ENCODE peak calls at places on chromosome 15, in five cellular contexts. K, N, S, D and H are unnamed samples.

GRCh38 chr15:92807971-92808571 is 92.1 kb upstream of the CHD2 start:
- DNase-seq in S (no peak), K (no peak), D (no peak), N (peak), H (no peak)

GRCh38 chr15:70617076-70617910 is 146.1 kb downstream of the UACA start:
- DNase-seq in K (no peak), D (no peak), S (no peak), N (no peak), H (no peak)

GRCh38 chr15:62301993-62302665 is 137.0 kb upstream of the C2CD4B start:
- DNase-seq in S (no peak), N (no peak), D (no peak), K (no peak), H (no peak)

GRCh38 chr15:67176195-67176971 is 78.1 kb downstream of the AAGAB start:
- DNase-seq in N (peak), K (no peak), S (no peak), D (no peak), H (no peak)

GRCh38 chr15:27608248-27608647 is 490.9 kb downstream of the OCA2 start:
- DNase-seq in K (no peak), S (no peak), D (no peak), N (no peak), H (no peak)

GRCh38 chr15:67812232-67812631 is 13.1 kb upstream of the SKOR1 start:
- DNase-seq in D (no peak), N (no peak), S (no peak), K (no peak), H (peak)

GRCh38 chr15:96359772-96360498 is 29.4 kb downstream of the NR2F2 start:
- DNase-seq in S (no peak), K (no peak), N (peak), D (no peak), H (no peak)

GRCh38 chr15:62270216-62270921 is 105.3 kb upstream of the C2CD4B start:
- DNase-seq in D (no peak), N (no peak), K (no peak), S (no peak), H (peak)

DNA sequence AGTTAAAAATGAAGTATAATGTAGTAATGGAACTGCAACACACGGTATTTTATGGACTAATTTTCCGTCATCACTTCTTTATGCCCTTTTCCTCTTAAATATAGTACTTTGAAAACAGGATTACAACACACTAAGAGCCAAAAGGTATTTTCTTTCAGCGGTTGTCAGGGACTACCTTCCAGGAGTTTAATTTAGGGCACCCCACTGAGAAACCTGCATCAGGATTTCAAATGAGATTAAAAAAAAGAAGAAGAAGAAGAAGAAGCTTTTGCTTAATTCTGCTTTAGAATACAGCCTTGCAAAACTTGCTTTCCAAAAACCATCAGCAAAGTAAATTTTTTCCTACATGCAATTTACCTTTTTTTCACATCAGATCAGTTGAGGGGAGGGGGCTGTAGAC is 55.1 kb downstream of the MEIS2 start:
- DNase-seq in N (no peak), S (no peak), D (no peak), K (no peak), H (no peak)
- H3K27ac ChIP-seq in N (no peak), S (no peak), D (no peak), K (no peak), H (no peak)

GRCh38 chr15:29259233-29259632 is 10.4 kb downstream of the NSMCE3 start:
- DNase-seq in D (no peak), S (no peak), N (no peak), K (no peak), H (no peak)
- TF ChIP-seq CTCF in D (no peak), S (no peak), N (no peak), K (no peak), H (no peak)

DNA sequence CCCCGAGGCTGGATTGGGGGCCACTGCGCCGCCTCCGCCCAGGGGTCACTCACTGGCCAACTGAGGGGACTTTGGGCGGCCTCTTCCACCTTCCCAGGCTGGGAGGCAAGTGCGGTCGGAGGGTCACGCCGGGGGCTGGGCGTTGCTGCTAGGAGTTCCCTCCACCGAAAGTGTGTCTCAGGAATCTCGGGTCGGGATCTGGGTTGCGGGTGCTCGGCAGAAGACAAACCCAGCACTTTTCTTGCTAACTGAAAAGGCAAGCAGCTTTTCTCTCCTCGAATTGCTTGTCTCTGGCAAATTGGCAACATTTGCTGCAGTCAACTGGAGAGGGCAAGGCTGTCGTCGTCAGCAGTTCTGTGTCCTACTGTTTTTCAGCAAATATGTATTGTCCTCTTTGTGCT is 376 bp upstream of the SLC30A4 start:
- DNase-seq in N (no peak), K (no peak), S (peak), D (peak), H (peak)
- H3K4me3 ChIP-seq in N (peak), K (peak), S (peak), D (peak), H (peak)

GRCh38 chr15:42954291-42954690 is 33.7 kb upstream of the TTBK2 start:
- DNase-seq in D (no peak), K (no peak), N (no peak), S (no peak), H (no peak)

GRCh38 chr15:42955518-42955917 is 34.9 kb upstream of the TTBK2 start:
- DNase-seq in S (peak), K (no peak), D (no peak), N (no peak), H (no peak)
- H3K27ac ChIP-seq in S (peak), K (no peak), D (no peak), N (no peak), H (no peak)

DNA sequence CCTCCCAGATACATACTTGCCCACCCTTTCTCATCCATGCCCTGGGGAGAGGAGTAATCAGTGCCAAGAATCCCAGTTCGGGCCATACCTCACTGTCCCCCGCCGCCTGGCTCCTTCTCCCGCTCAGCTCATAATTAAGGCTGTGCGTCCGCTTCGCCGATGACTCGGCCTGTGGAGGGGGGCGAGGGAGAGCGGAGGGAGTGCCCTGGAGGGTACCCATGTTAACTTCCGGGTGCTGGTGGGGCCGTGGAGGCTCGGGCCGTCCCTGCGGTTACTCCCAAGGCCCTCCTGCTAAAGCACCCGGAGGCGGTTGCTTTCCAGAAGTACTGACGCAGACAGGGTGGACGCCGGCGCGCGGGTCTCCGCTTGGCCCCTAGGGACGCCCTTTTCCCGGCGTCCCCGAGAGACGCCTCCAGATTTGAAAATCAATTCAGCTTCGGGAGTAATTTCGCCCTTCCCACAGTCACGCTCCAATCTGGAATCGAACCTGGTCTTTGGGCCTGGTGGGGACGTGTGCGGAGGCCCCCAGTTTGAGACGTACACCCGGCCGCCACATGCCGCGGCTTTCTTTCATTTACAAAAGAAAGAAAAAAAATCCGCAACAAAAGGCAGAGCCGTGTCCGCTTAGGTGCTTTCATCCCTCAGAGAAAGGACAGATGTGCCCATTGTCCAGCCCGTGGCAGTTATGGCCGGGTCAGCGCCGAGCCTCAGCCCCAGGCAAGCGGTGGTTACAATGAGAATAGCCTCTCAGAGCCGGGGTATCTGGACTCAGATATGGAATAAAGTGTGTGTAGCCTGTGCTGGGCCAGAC is 1.0 kb upstream of the ONECUT1 start:
- DNase-seq in S (no peak), K (no peak), D (no peak), N (no peak), H (no peak)
- TF ChIP-seq CTCF in S (peak), K (no peak), D (no peak), N (no peak), H (no peak)

GRCh38 chr15:97902140-97902780 is 58.2 kb upstream of the ARRDC4 start:
- DNase-seq in N (no peak), D (peak), S (no peak), K (no peak), H (no peak)

GRCh38 chr15:97909291-97909891 is 51.1 kb upstream of the ARRDC4 start:
- DNase-seq in N (peak), K (no peak), S (peak), D (peak), H (no peak)

GRCh38 chr15:97900006-97900405 is 60.5 kb upstream of the ARRDC4 start:
- DNase-seq in S (no peak), K (no peak), N (no peak), D (peak), H (no peak)

GRCh38 chr15:97903560-97904195 is 56.8 kb upstream of the ARRDC4 start:
- DNase-seq in D (no peak), N (no peak), S (no peak), K (no peak), H (no peak)

GRCh38 chr15:97904196-97904572 is 56.3 kb upstream of the ARRDC4 start:
- DNase-seq in K (no peak), S (peak), N (peak), D (peak), H (no peak)
- H3K4me3 ChIP-seq in K (no peak), S (no peak), N (no peak), D (no peak), H (no peak)

GRCh38 chr15:60526127-60526616 is 47.2 kb upstream of the ICE2 start:
- DNase-seq in S (no peak), K (no peak), D (no peak), N (no peak), H (no peak)

GRCh38 chr15:60520041-60520824 is 41.3 kb upstream of the ICE2 start:
- DNase-seq in K (no peak), D (no peak), N (no peak), S (no peak), H (no peak)

GRCh38 chr15:60520825-60521368 is 42.0 kb upstream of the ICE2 start:
- DNase-seq in N (peak), D (peak), K (no peak), S (peak), H (no peak)

GRCh38 chr15:60525640-60526039 is 46.7 kb upstream of the ICE2 start:
- DNase-seq in N (no peak), K (no peak), D (no peak), S (no peak), H (no peak)

GRCh38 chr15:60523056-60523455 is 44.1 kb upstream of the ICE2 start:
- DNase-seq in D (no peak), N (no peak), K (no peak), S (peak), H (no peak)
- H3K27ac ChIP-seq in D (no peak), N (no peak), K (no peak), S (no peak), H (no peak)

DNA sequence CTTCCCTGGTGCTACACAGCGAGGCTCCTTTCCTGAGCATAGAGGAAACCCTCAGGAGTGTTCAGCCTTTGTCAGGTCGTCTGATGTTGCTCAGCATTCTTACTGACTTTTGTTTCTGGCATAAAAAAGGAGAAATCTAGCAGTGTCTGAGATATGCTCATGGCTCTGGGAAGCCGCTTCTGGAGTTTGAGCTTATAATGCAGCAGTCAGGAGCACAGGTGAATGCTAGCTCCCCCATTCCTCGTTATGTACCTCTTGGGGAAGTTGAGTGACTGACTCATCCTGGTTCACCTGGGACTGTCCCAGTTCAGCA is 49.2 kb upstream of the MYZAP start:
- DNase-seq in S (no peak), N (no peak), D (no peak), K (no peak), H (no peak)
- TF ChIP-seq CTCF in S (no peak), N (no peak), D (no peak), K (no peak), H (no peak)